ENCODE peak calls at places on chromosomes 1 and 21, in four cellular contexts. One of them, this sample, is unnamed. For H3K27me3, the result is how much of the 10 kb centered on the place peaks cover.

GRCh38 chr1:20233866-20234265 is 47.5 kb upstream of the PLA2G2C start:
- DNase-seq in IMR-90: no peak
- DNase-seq in GM12878: no peak
- DNase-seq in K562: no peak
- DNase-seq in this sample: peak

GRCh38 chr1:99397029-99397428 is 132.7 kb downstream of the PLPPR4 start:
- DNase-seq in IMR-90: peak
- DNase-seq in K562: no peak
- DNase-seq in GM12878: no peak
- DNase-seq in this sample: no peak

GRCh38 chr1:103197266-103197665 is 88.9 kb upstream of the COL11A1 start:
- DNase-seq in GM12878: no peak
- DNase-seq in IMR-90: peak
- DNase-seq in K562: no peak
- DNase-seq in this sample: no peak

GRCh38 chr1:6095511-6096242 is 50.0 kb downstream of the KCNAB2 start:
- DNase-seq in IMR-90: no peak
- DNase-seq in K562: no peak
- DNase-seq in GM12878: no peak
- DNase-seq in this sample: no peak

GRCh38 chr1:176643536-176643935 is 180.6 kb downstream of the PAPPA2 start:
- DNase-seq in GM12878: no peak
- DNase-seq in IMR-90: peak
- DNase-seq in K562: no peak
- DNase-seq in this sample: no peak

GRCh38 chr1:89305493-89305892 is 32.8 kb upstream of the GBP5 start:
- DNase-seq in K562: no peak
- DNase-seq in GM12878: no peak
- DNase-seq in IMR-90: no peak
- DNase-seq in this sample: no peak

GRCh38 chr1:174247472-174247871 is 88.2 kb downstream of the RABGAP1L start:
- DNase-seq in K562: no peak
- DNase-seq in IMR-90: no peak
- DNase-seq in GM12878: no peak
- DNase-seq in this sample: no peak

GRCh38 chr1:178575611-178576331 is 62.9 kb downstream of the TEX35 start:
- DNase-seq in K562: no peak
- DNase-seq in GM12878: peak
- DNase-seq in IMR-90: peak
- DNase-seq in this sample: no peak

GRCh38 chr1:63027176-63027575 is 243.2 kb downstream of the ATG4C start:
- DNase-seq in GM12878: no peak
- DNase-seq in IMR-90: no peak
- DNase-seq in K562: no peak
- DNase-seq in this sample: no peak

GRCh38 chr1:207938016-207938415 is 27.1 kb upstream of the CD34 start:
- DNase-seq in GM12878: no peak
- DNase-seq in K562: no peak
- DNase-seq in IMR-90: peak
- DNase-seq in this sample: no peak

GRCh38 chr1:245807306-245807705 is 652.5 kb downstream of the KIF26B start:
- DNase-seq in GM12878: peak
- DNase-seq in K562: no peak
- DNase-seq in IMR-90: no peak
- DNase-seq in this sample: no peak

GRCh38 chr1:81424056-81424455 is 376.7 kb upstream of the ADGRL2 start:
- DNase-seq in IMR-90: peak
- DNase-seq in GM12878: no peak
- DNase-seq in K562: no peak
- DNase-seq in this sample: peak

GRCh38 chr1:18922319-18922726 is 20.0 kb upstream of the ALDH4A1 start:
- DNase-seq in GM12878: no peak
- DNase-seq in K562: no peak
- DNase-seq in IMR-90: peak
- DNase-seq in this sample: no peak

GRCh38 chr1:180027949-180028445 is 73.4 kb downstream of the CEP350 start:
- DNase-seq in GM12878: no peak
- DNase-seq in K562: no peak
- DNase-seq in IMR-90: peak
- DNase-seq in this sample: no peak

GRCh38 chr1:34970829-34971228 is 14.3 kb downstream of the TMEM35B start:
- DNase-seq in GM12878: no peak
- DNase-seq in K562: peak
- DNase-seq in IMR-90: no peak
- DNase-seq in this sample: no peak

GRCh38 chr1:108767708-108768107 is 21.2 kb downstream of the STXBP3 start:
- DNase-seq in IMR-90: no peak
- DNase-seq in K562: no peak
- DNase-seq in GM12878: no peak
- DNase-seq in this sample: no peak

GRCh38 chr1:1085911-1086841 is 12.1 kb upstream of the RNF223 start:
- DNase-seq in GM12878: no peak
- DNase-seq in K562: no peak
- DNase-seq in IMR-90: no peak
- DNase-seq in this sample: peak

GRCh38 chr21:43959231-43960041 is 52.7 kb upstream of the TRAPPC10 start:
- DNase-seq in K562: no peak
- DNase-seq in GM12878: no peak
- DNase-seq in IMR-90: no peak
- DNase-seq in this sample: no peak

GRCh38 chr1:184387069-184387870 is 441 bp downstream of the C1orf21 start:
- DNase-seq in IMR-90: peak
- DNase-seq in K562: no peak
- DNase-seq in GM12878: no peak
- DNase-seq in this sample: peak

GRCh38 chr1:67833595-67833926 is 294 bp upstream of the GNG12 start:
- DNase-seq in GM12878: no peak
- DNase-seq in K562: no peak
- DNase-seq in IMR-90: peak
- DNase-seq in this sample: no peak

GRCh38 chr21:45329261-45330074 is 41.8 kb upstream of the POFUT2 start:
- DNase-seq in GM12878: no peak
- DNase-seq in K562: no peak
- DNase-seq in IMR-90: no peak
- DNase-seq in this sample: no peak

GRCh38 chr1:169090308-169090899 is 16.1 kb upstream of the ATP1B1 start:
- DNase-seq in IMR-90: no peak
- DNase-seq in GM12878: no peak
- DNase-seq in K562: no peak
- DNase-seq in this sample: no peak

GRCh38 chr1:185435696-185436379 is 118.8 kb upstream of the IVNS1ABP start:
- DNase-seq in GM12878: no peak
- DNase-seq in IMR-90: no peak
- DNase-seq in K562: no peak
- DNase-seq in this sample: no peak

GRCh38 chr21:16088121-16088520 is 358.3 kb downstream of the USP25 start:
- DNase-seq in K562: no peak
- DNase-seq in IMR-90: no peak
- DNase-seq in GM12878: no peak
- DNase-seq in this sample: no peak

GRCh38 chr1:33256335-33256700 is at the start of gene ZNF362:
- DNase-seq in K562: peak
- DNase-seq in IMR-90: peak
- DNase-seq in GM12878: no peak
- DNase-seq in this sample: no peak

GRCh38 chr1:203059485-203059884 is 26.3 kb downstream of the MYOG start:
- DNase-seq in GM12878: no peak
- DNase-seq in K562: no peak
- DNase-seq in IMR-90: no peak
- DNase-seq in this sample: no peak

GRCh38 chr1:116762781-116763115 is 8.5 kb downstream of the CD2 start:
- DNase-seq in K562: peak
- DNase-seq in GM12878: no peak
- DNase-seq in IMR-90: no peak
- DNase-seq in this sample: no peak

GRCh38 chr1:29122662-29122986 is 1.1 kb downstream of the TMEM200B start:
- DNase-seq in K562: no peak
- DNase-seq in IMR-90: peak
- DNase-seq in GM12878: no peak
- DNase-seq in this sample: peak

GRCh38 chr1:224175615-224176014 is 7.4 kb upstream of the DEGS1 start:
- DNase-seq in IMR-90: peak
- DNase-seq in GM12878: no peak
- DNase-seq in K562: no peak
- DNase-seq in this sample: peak

GRCh38 chr1:151060241-151061011 is at the start of gene MLLT11:
- DNase-seq in GM12878: no peak
- DNase-seq in K562: peak
- DNase-seq in IMR-90: peak
- DNase-seq in this sample: peak

GRCh38 chr1:14810631-14811325 is 212.3 kb downstream of the KAZN start:
- DNase-seq in IMR-90: no peak
- DNase-seq in GM12878: no peak
- DNase-seq in K562: no peak
- DNase-seq in this sample: no peak

GRCh38 chr1:14808768-14809167 is 210.3 kb downstream of the KAZN start:
- DNase-seq in GM12878: no peak
- DNase-seq in K562: no peak
- DNase-seq in IMR-90: no peak
- DNase-seq in this sample: no peak

GRCh38 chr1:14811573-14811972 is 213.1 kb downstream of the KAZN start:
- DNase-seq in IMR-90: no peak
- DNase-seq in K562: no peak
- DNase-seq in GM12878: no peak
- DNase-seq in this sample: no peak

GRCh38 chr1:14806772-14807171 is 208.3 kb downstream of the KAZN start:
- DNase-seq in GM12878: no peak
- DNase-seq in K562: no peak
- DNase-seq in IMR-90: no peak
- DNase-seq in this sample: no peak

GRCh38 chr1:14809186-14809981 is 210.9 kb downstream of the KAZN start:
- DNase-seq in K562: no peak
- DNase-seq in GM12878: no peak
- DNase-seq in IMR-90: no peak
- DNase-seq in this sample: no peak
- TF ChIP-seq RCOR1 in K562: no peak
- TF ChIP-seq RCOR1 in GM12878: no peak
- TF ChIP-seq RCOR1 in IMR-90: no peak
- TF ChIP-seq RCOR1 in this sample: no peak

GRCh38 chr1:47231314-47232186 is 475 bp downstream of the TAL1 start:
- DNase-seq in GM12878: peak
- DNase-seq in IMR-90: peak
- DNase-seq in K562: peak
- DNase-seq in this sample: peak

GRCh38 chr1:47228644-47229030 is 3.4 kb downstream of the TAL1 start:
- DNase-seq in GM12878: no peak
- DNase-seq in IMR-90: no peak
- DNase-seq in K562: no peak
- DNase-seq in this sample: no peak

GRCh38 chr1:47230692-47231313 is 1.2 kb downstream of the TAL1 start:
- DNase-seq in K562: peak
- DNase-seq in IMR-90: no peak
- DNase-seq in GM12878: no peak
- DNase-seq in this sample: peak

GRCh38 chr1:47229031-47229831 is 2.8 kb downstream of the TAL1 start:
- DNase-seq in GM12878: no peak
- DNase-seq in IMR-90: no peak
- DNase-seq in K562: peak
- DNase-seq in this sample: no peak

DNA sequence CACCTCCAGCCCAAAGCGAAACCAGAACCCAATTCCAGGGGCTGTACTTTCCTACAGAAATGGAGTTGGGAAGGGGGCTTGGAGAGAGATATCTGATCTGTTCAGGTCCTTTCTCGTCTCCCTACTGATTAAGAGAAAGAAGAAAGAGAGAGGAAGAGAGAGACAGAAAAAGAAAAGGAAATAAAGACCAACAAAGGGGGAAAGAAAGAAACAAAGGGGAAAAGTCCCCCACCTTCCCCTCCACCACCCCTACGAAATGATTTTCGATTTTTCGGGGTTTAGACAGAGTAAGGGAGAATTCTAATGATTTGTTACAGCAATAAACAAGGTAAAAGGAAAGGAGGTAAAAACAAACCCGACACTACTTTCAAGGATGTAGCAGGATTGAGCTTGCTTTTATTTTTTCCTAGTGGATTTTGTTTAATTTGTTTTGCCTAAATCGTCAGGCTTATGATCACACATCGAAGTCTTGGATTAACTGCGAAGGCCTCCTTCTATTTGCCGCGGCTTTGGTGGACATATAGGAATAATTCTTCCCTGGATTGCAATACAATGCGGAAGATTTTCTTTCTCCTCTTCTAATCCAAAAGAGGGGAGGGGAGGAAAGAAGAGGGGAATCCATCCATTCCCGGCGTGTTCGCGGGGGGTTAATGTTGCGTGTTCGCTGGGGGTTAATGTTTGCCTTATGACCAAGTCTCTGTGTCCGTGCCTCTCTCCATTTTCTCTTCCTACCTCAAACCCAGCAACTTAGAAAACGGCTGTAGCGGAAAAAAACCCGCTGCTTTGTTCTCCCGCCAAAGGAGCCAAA is 1.9 kb downstream of the TAL1 start:
- DNase-seq in IMR-90: no peak
- DNase-seq in GM12878: no peak
- DNase-seq in K562: no peak
- DNase-seq in this sample: no peak
- H3K27me3 ChIP-seq in IMR-90: half or more
- H3K27me3 ChIP-seq in GM12878: under half
- H3K27me3 ChIP-seq in K562: under half
- H3K27me3 ChIP-seq in this sample: half or more

DNA sequence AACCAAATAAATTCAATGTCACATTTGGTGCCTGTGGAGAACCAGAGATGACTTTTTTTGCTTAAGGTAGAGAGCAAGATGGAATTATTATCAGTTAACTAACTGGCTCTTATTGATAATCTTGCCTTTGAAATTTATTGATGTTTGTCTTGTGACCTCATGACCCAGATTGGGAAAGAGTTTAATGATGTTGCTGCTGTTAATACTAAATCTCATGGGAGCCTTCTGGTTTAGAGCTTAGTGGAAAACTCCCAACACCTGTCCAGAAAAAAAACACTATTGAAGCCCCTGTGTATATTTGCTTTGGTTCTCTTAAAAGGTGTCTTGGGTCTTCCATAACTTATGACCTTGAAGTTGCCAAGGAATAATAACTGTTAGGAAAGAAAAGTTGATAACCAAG is 10.0 kb downstream of the CHTOP start:
- DNase-seq in IMR-90: no peak
- DNase-seq in K562: no peak
- DNase-seq in GM12878: no peak
- DNase-seq in this sample: no peak
- TF ChIP-seq RCOR1 in IMR-90: no peak
- TF ChIP-seq RCOR1 in K562: no peak
- TF ChIP-seq RCOR1 in GM12878: no peak
- TF ChIP-seq RCOR1 in this sample: no peak

GRCh38 chr1:53654216-53655210 is 84.5 kb downstream of the GLIS1 start:
- DNase-seq in K562: peak
- DNase-seq in IMR-90: peak
- DNase-seq in GM12878: no peak
- DNase-seq in this sample: no peak

GRCh38 chr1:53651356-53651755 is 87.6 kb downstream of the GLIS1 start:
- DNase-seq in GM12878: no peak
- DNase-seq in IMR-90: no peak
- DNase-seq in K562: no peak
- DNase-seq in this sample: no peak

GRCh38 chr1:53653631-53654030 is 85.3 kb downstream of the GLIS1 start:
- DNase-seq in K562: no peak
- DNase-seq in GM12878: no peak
- DNase-seq in IMR-90: no peak
- DNase-seq in this sample: no peak

GRCh38 chr1:53653200-53653575 is 85.8 kb downstream of the GLIS1 start:
- DNase-seq in IMR-90: no peak
- DNase-seq in K562: no peak
- DNase-seq in GM12878: no peak
- DNase-seq in this sample: no peak

GRCh38 chr1:53652441-53653199 is 86.3 kb downstream of the GLIS1 start:
- DNase-seq in IMR-90: peak
- DNase-seq in K562: no peak
- DNase-seq in GM12878: no peak
- DNase-seq in this sample: no peak
- H3K27me3 ChIP-seq in IMR-90: under half
- H3K27me3 ChIP-seq in K562: under half
- H3K27me3 ChIP-seq in GM12878: under half
- H3K27me3 ChIP-seq in this sample: under half

This sample was measured in SK-N-SH.